ENCODE peak calls at places on chromosomes 1 and 21, in nine cellular contexts. E is type B pancreatic cell; B is CD8-positive, alpha-beta T cell; H is astrocyte; J is AG09309; P is fibroblast of mammary gland; A is RWPE1; S is HFF-Myc; W is neural crest cell. L is an unnamed sample.

GRCh38 chr1:223711173-223711572 is 1.2 kb upstream of the CAPN2 start:
- DNase-seq in P (peak; percentile 59), H (no peak), A (no peak), E (no peak), J (no peak), W (no peak), B (no peak), S (no peak), L (no peak)

GRCh38 chr1:30847358-30847972 is 61.1 kb downstream of the SDC3 start:
- DNase-seq in P (peak; percentile 12), J (no peak), B (no peak), H (peak; percentile 73), E (no peak), A (no peak), S (no peak), W (peak; percentile 81), L (no peak)

GRCh38 chr1:1124786-1125642 is 9.1 kb upstream of the C1orf159 start:
- DNase-seq in P (no peak), A (no peak), J (no peak), S (no peak), E (no peak), H (no peak), W (no peak), B (no peak), L (no peak)

GRCh38 chr1:12669529-12670068 is 25.7 kb downstream of the AADACL4 start:
- DNase-seq in J (no peak), H (no peak), P (no peak), A (no peak), B (no peak), W (no peak), E (no peak), S (no peak), L (no peak)

GRCh38 chr1:116878804-116879477 is 30.8 kb upstream of the PTGFRN start:
- DNase-seq in S (peak; percentile 92), H (peak; percentile 75), W (peak; percentile 7), A (peak; percentile 78), J (no peak), P (peak; percentile 43), E (no peak), B (no peak), L (no peak)

GRCh38 chr1:92755541-92756351 is 29.2 kb downstream of the EVI5 start:
- DNase-seq in W (no peak), B (no peak), H (peak; percentile 74), A (no peak), P (peak; percentile 39), S (no peak), E (no peak), J (no peak), L (no peak)

GRCh38 chr1:43648448-43648847 is 1.5 kb upstream of the KDM4A start:
- DNase-seq in A (no peak), B (no peak), H (no peak), S (no peak), P (peak; percentile 26), E (no peak), W (no peak), J (no peak), L (no peak)

GRCh38 chr1:11806307-11806936 is 431 bp downstream of the CLCN6 start:
- DNase-seq in B (no peak), J (no peak), A (peak; percentile 20), W (no peak), S (no peak), E (no peak), P (peak; percentile 49), H (peak; percentile 16), L (no peak)

GRCh38 chr1:58041621-58042020 is 504.9 kb downstream of the OMA1 start:
- DNase-seq in H (peak; percentile 60), P (no peak), B (no peak), S (no peak), A (peak; percentile 21), E (no peak), J (no peak), W (no peak), L (no peak)

GRCh38 chr1:22163578-22163977 is 20.7 kb upstream of the WNT4 start:
- DNase-seq in H (no peak), W (no peak), J (no peak), S (no peak), E (no peak), B (no peak), A (no peak), P (no peak), L (no peak)

GRCh38 chr1:44677201-44677520 is 2.6 kb downstream of the ARMH1 start:
- DNase-seq in S (no peak), W (no peak), A (peak; percentile 47), B (no peak), H (peak; percentile 62), E (no peak), J (no peak), P (peak; percentile 70), L (no peak)

GRCh38 chr21:46537026-46537425 is 67.9 kb downstream of the S100B start:
- DNase-seq in W (no peak), H (no peak), P (no peak), J (no peak), E (no peak), S (no peak), A (no peak), B (no peak), L (no peak)

DNA sequence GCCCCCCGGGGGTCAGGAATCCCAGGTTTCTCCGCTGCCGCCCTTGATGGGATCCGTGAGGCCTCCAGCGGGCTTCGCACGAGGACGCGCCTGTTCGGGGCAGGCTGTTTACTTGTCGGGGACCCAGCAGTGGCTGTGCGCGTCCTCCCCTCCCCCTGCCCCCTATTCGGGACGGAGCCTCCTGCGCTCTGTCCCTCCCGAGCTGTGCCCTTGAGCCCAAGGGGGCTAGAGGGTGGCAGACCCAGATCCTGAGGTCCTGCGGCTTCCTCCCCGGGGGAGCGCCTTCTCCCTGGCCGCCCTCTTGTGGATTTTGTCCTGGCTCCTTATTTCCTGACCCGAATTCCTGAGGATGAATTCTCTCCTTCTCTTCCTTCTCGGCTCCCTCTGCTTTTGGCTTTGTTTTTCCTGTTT is 38.4 kb downstream of the PIK3CD start:
- DNase-seq in H (no peak), W (peak; percentile 20), E (no peak), S (no peak), B (no peak), P (no peak), J (no peak), A (no peak), L (no peak)
- TF ChIP-seq CTCF in H (no peak), W (no peak), E (no peak), S (no peak), B (no peak), P (peak; percentile 13), J (peak; percentile 25), A (peak; percentile 25), L (no peak)

DNA sequence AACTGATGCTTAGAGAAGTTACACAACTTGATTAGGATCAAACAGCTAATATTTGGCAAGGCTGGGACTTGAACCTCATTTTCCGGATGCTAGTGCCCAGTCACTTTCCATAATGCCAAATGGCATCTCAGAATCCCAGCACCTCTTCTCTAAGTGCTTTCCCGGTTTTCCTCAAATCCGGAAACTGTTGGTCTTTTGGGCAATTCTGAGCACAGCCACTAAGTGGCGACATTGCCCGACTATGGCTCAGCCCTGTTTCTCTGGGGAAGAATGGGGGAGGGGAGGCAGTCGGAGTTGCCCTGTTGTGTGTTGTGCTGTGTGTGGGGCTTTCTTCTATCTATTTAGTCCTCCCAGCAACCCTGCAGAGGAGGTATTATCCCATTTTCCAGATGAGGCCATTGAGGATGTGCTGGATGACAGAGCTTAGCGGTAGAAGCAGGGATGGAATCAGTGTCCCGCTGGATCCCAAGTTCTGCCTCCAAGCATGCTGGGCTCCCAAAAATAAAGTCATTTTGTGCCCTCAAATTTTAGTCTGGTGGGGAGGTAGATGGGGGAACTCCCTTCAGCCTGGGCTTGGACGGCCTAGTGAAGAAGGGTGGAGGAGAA is 175.0 kb downstream of the FCRL5 start:
- DNase-seq in E (no peak), J (no peak), B (no peak), P (peak; percentile 33), S (peak; percentile 11), W (peak; percentile 59), H (no peak), A (no peak), L (peak; percentile 1)
- TF ChIP-seq CTCF in E (peak; percentile 73), J (peak; percentile 75), B (no peak), P (peak; percentile 71), S (peak; percentile 75), W (peak; percentile 68), H (peak; percentile 54), A (peak; percentile 40), L (peak; percentile 58)

GRCh38 chr1:162456324-162456723 is 41.3 kb upstream of the UHMK1 start:
- DNase-seq in H (no peak), B (no peak), W (no peak), J (no peak), E (no peak), A (no peak), S (no peak), P (no peak), L (no peak)
- TF ChIP-seq CTCF in H (no peak), B (no peak), W (no peak), J (no peak), E (no peak), A (no peak), S (no peak), P (no peak), L (no peak)

GRCh38 chr1:26861286-26861701 is 1.7 kb upstream of the SFN start:
- DNase-seq in J (peak; percentile 14), H (no peak), E (no peak), B (no peak), P (peak; percentile 47), A (no peak), W (no peak), S (no peak), L (no peak)

GRCh38 chr1:26863677-26864060 is 720 bp downstream of the SFN start:
- DNase-seq in W (no peak), H (no peak), B (no peak), P (no peak), J (no peak), E (no peak), S (no peak), A (no peak), L (no peak)

GRCh38 chr1:26864610-26865480 is 1.9 kb downstream of the SFN start:
- DNase-seq in S (peak; percentile 84), J (peak; percentile 93), E (peak; percentile 98), P (peak; percentile 97), H (peak; percentile 94), A (peak; percentile 93), B (peak; percentile 89), W (peak; percentile 95), L (peak; percentile 97)

GRCh38 chr1:26861889-26862371 is 1.0 kb upstream of the SFN start:
- DNase-seq in A (no peak), H (no peak), E (no peak), B (no peak), W (no peak), S (no peak), J (no peak), P (peak; percentile 28), L (no peak)

DNA sequence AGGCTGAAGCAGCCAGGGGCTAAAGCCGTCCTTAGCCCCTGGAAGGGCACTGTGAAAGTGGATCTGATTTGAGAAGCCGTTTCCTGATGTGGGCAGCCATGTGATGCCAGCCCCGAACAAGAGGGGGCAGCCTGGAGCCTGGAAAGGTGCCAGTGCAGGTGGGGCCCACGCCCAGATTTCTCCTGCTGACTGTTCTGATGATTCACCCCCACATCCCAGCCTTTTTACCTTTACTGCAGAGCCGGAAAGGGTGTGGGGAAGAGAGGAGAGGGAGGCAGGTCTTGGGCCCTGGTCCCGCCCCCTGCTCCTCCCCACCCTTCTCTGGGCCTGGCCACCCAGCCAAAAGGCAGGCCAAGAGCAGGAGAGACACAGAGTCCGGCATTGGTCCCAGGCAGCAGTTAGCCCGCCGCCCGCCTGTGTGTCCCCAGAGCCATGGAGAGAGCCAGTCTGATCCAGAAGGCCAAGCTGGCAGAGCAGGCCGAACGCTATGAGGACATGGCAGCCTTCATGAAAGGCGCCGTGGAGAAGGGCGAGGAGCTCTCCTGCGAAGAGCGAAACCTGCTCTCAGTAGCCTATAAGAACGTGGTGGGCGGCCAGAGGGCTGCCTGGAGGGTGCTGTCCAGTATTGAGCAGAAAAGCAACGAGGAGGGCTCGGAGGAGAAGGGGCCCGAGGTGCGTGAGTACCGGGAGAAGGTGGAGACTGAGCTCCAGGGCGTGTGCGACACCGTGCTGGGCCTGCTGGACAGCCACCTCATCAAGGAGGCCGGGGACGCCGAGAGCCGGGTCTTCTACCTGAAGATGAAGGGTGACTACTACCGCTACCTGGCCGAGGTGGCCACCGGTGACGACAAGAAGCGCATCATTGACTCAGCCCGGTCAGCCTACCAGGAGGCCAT is at the start of gene SFN:
- DNase-seq in A (peak; percentile 91), J (no peak), H (no peak), P (no peak), S (no peak), E (peak; percentile 74), B (no peak), W (no peak), L (no peak)
- TF ChIP-seq CTCF in A (peak; percentile 89), J (peak; percentile 16), H (no peak), P (peak; percentile 17), S (peak; percentile 46), E (peak; percentile 52), B (no peak), W (peak; percentile 60), L (peak; percentile 12)